ENCODE peak calls at places on chromosomes 1 and 21, in seven cellular contexts. One of them, this sample, is unnamed.
A peak's percentile ranks its signal among the peaks of the same experiment; 100 is the strongest.

GRCh38 chr1:114089502-114090138 is 64.0 kb downstream of the SYT6 start:
- DNase-seq in kidney tubule cell: no peak
- DNase-seq in AG09319: no peak
- DNase-seq in central memory CD8-positive, alpha-beta T cell: no peak
- DNase-seq in posterior cingulate gyrus: no peak
- DNase-seq in T-cell: no peak
- DNase-seq in naive thymus-derived CD8-positive, alpha-beta T cell: no peak
- DNase-seq in this sample: no peak

GRCh38 chr1:30754684-30755171 is 2.8 kb downstream of the LAPTM5 start:
- DNase-seq in kidney tubule cell: no peak
- DNase-seq in AG09319: no peak
- DNase-seq in central memory CD8-positive, alpha-beta T cell: no peak
- DNase-seq in T-cell: no peak
- DNase-seq in naive thymus-derived CD8-positive, alpha-beta T cell: no peak
- DNase-seq in posterior cingulate gyrus: peak; percentile 19
- DNase-seq in this sample: no peak

GRCh38 chr21:33412832-33413519 is 9.8 kb downstream of the IFNGR2 start:
- DNase-seq in AG09319: no peak
- DNase-seq in posterior cingulate gyrus: peak; percentile 47
- DNase-seq in central memory CD8-positive, alpha-beta T cell: no peak
- DNase-seq in T-cell: no peak
- DNase-seq in naive thymus-derived CD8-positive, alpha-beta T cell: no peak
- DNase-seq in kidney tubule cell: peak; percentile 88
- DNase-seq in this sample: no peak

GRCh38 chr1:80646053-80646452 is 1154.7 kb upstream of the ADGRL2 start:
- DNase-seq in T-cell: no peak
- DNase-seq in posterior cingulate gyrus: no peak
- DNase-seq in central memory CD8-positive, alpha-beta T cell: no peak
- DNase-seq in kidney tubule cell: no peak
- DNase-seq in AG09319: no peak
- DNase-seq in naive thymus-derived CD8-positive, alpha-beta T cell: no peak
- DNase-seq in this sample: no peak

GRCh38 chr1:231040019-231040799 is at the start of gene FAM89A:
- DNase-seq in T-cell: peak; percentile 57
- DNase-seq in naive thymus-derived CD8-positive, alpha-beta T cell: peak; percentile 77
- DNase-seq in posterior cingulate gyrus: no peak
- DNase-seq in AG09319: no peak
- DNase-seq in kidney tubule cell: peak; percentile 24
- DNase-seq in central memory CD8-positive, alpha-beta T cell: peak; percentile 50
- DNase-seq in this sample: peak; percentile 48

GRCh38 chr1:101139130-101139529 is 97.7 kb upstream of the S1PR1 start:
- DNase-seq in kidney tubule cell: peak; percentile 45
- DNase-seq in posterior cingulate gyrus: no peak
- DNase-seq in AG09319: no peak
- DNase-seq in naive thymus-derived CD8-positive, alpha-beta T cell: no peak
- DNase-seq in T-cell: no peak
- DNase-seq in central memory CD8-positive, alpha-beta T cell: no peak
- DNase-seq in this sample: no peak

GRCh38 chr21:33051925-33052324 is 18.0 kb upstream of the OLIG1 start:
- DNase-seq in kidney tubule cell: no peak
- DNase-seq in central memory CD8-positive, alpha-beta T cell: no peak
- DNase-seq in posterior cingulate gyrus: peak; percentile 85
- DNase-seq in naive thymus-derived CD8-positive, alpha-beta T cell: no peak
- DNase-seq in AG09319: no peak
- DNase-seq in T-cell: no peak
- DNase-seq in this sample: no peak

GRCh38 chr1:202852163-202852904 is 36.6 kb downstream of the RABIF start:
- DNase-seq in T-cell: peak; percentile 6
- DNase-seq in naive thymus-derived CD8-positive, alpha-beta T cell: no peak
- DNase-seq in central memory CD8-positive, alpha-beta T cell: no peak
- DNase-seq in posterior cingulate gyrus: no peak
- DNase-seq in AG09319: no peak
- DNase-seq in kidney tubule cell: peak; percentile 62
- DNase-seq in this sample: no peak

GRCh38 chr21:31543191-31543590 is 116.3 kb upstream of the SOD1 start:
- DNase-seq in T-cell: no peak
- DNase-seq in posterior cingulate gyrus: no peak
- DNase-seq in AG09319: no peak
- DNase-seq in kidney tubule cell: no peak
- DNase-seq in naive thymus-derived CD8-positive, alpha-beta T cell: no peak
- DNase-seq in central memory CD8-positive, alpha-beta T cell: no peak
- DNase-seq in this sample: no peak

GRCh38 chr1:194062526-194062925 is 876.1 kb upstream of the B3GALT2 start:
- DNase-seq in naive thymus-derived CD8-positive, alpha-beta T cell: no peak
- DNase-seq in AG09319: no peak
- DNase-seq in T-cell: no peak
- DNase-seq in posterior cingulate gyrus: no peak
- DNase-seq in kidney tubule cell: no peak
- DNase-seq in central memory CD8-positive, alpha-beta T cell: no peak
- DNase-seq in this sample: no peak

GRCh38 chr21:44054710-44055109 is 42.6 kb downstream of the TRAPPC10 start:
- DNase-seq in AG09319: no peak
- DNase-seq in kidney tubule cell: peak; percentile 25
- DNase-seq in central memory CD8-positive, alpha-beta T cell: no peak
- DNase-seq in posterior cingulate gyrus: no peak
- DNase-seq in naive thymus-derived CD8-positive, alpha-beta T cell: no peak
- DNase-seq in T-cell: no peak
- DNase-seq in this sample: no peak

GRCh38 chr1:203185585-203185984 is 919 bp downstream of the CHI3L1 start:
- DNase-seq in posterior cingulate gyrus: no peak
- DNase-seq in AG09319: no peak
- DNase-seq in central memory CD8-positive, alpha-beta T cell: no peak
- DNase-seq in kidney tubule cell: no peak
- DNase-seq in T-cell: no peak
- DNase-seq in naive thymus-derived CD8-positive, alpha-beta T cell: no peak
- DNase-seq in this sample: no peak

GRCh38 chr1:154869351-154870116 is 547 bp downstream of the KCNN3 start:
- DNase-seq in AG09319: no peak
- DNase-seq in central memory CD8-positive, alpha-beta T cell: no peak
- DNase-seq in posterior cingulate gyrus: peak; percentile 82
- DNase-seq in kidney tubule cell: peak; percentile 30
- DNase-seq in T-cell: no peak
- DNase-seq in naive thymus-derived CD8-positive, alpha-beta T cell: no peak
- DNase-seq in this sample: no peak

GRCh38 chr1:149978547-149979023 is 31.9 kb downstream of the OTUD7B start:
- DNase-seq in kidney tubule cell: peak; percentile 71
- DNase-seq in central memory CD8-positive, alpha-beta T cell: no peak
- DNase-seq in posterior cingulate gyrus: no peak
- DNase-seq in AG09319: no peak
- DNase-seq in naive thymus-derived CD8-positive, alpha-beta T cell: no peak
- DNase-seq in T-cell: no peak
- DNase-seq in this sample: no peak

GRCh38 chr21:14923468-14923867 is 141.3 kb downstream of the NRIP1 start:
- DNase-seq in AG09319: peak; percentile 22
- DNase-seq in central memory CD8-positive, alpha-beta T cell: no peak
- DNase-seq in posterior cingulate gyrus: no peak
- DNase-seq in naive thymus-derived CD8-positive, alpha-beta T cell: no peak
- DNase-seq in T-cell: no peak
- DNase-seq in kidney tubule cell: peak; percentile 68
- DNase-seq in this sample: no peak

GRCh38 chr1:242743983-242744780 is 219.7 kb upstream of the PLD5 start:
- DNase-seq in posterior cingulate gyrus: no peak
- DNase-seq in T-cell: no peak
- DNase-seq in AG09319: no peak
- DNase-seq in naive thymus-derived CD8-positive, alpha-beta T cell: no peak
- DNase-seq in central memory CD8-positive, alpha-beta T cell: no peak
- DNase-seq in kidney tubule cell: no peak
- DNase-seq in this sample: no peak

GRCh38 chr1:172515927-172516326 is 17.0 kb upstream of the SUCO start:
- DNase-seq in central memory CD8-positive, alpha-beta T cell: no peak
- DNase-seq in T-cell: no peak
- DNase-seq in AG09319: no peak
- DNase-seq in posterior cingulate gyrus: no peak
- DNase-seq in kidney tubule cell: no peak
- DNase-seq in naive thymus-derived CD8-positive, alpha-beta T cell: no peak
- DNase-seq in this sample: no peak

GRCh38 chr1:117895482-117896114 is 33.8 kb downstream of the GDAP2 start:
- DNase-seq in kidney tubule cell: peak; percentile 81
- DNase-seq in naive thymus-derived CD8-positive, alpha-beta T cell: peak; percentile 53
- DNase-seq in posterior cingulate gyrus: no peak
- DNase-seq in AG09319: peak; percentile 79
- DNase-seq in T-cell: peak; percentile 59
- DNase-seq in central memory CD8-positive, alpha-beta T cell: peak; percentile 20
- DNase-seq in this sample: no peak

GRCh38 chr1:86812286-86812685 is 101.6 kb downstream of the SELENOF start:
- DNase-seq in naive thymus-derived CD8-positive, alpha-beta T cell: no peak
- DNase-seq in AG09319: no peak
- DNase-seq in central memory CD8-positive, alpha-beta T cell: no peak
- DNase-seq in T-cell: no peak
- DNase-seq in kidney tubule cell: no peak
- DNase-seq in posterior cingulate gyrus: no peak
- DNase-seq in this sample: no peak

GRCh38 chr1:51541313-51542050 is 22.4 kb upstream of the EPS15 start:
- DNase-seq in naive thymus-derived CD8-positive, alpha-beta T cell: no peak
- DNase-seq in AG09319: no peak
- DNase-seq in kidney tubule cell: no peak
- DNase-seq in central memory CD8-positive, alpha-beta T cell: no peak
- DNase-seq in posterior cingulate gyrus: no peak
- DNase-seq in T-cell: no peak
- DNase-seq in this sample: no peak

GRCh38 chr1:223504741-223505140 is 111.5 kb downstream of the CCDC185 start:
- DNase-seq in kidney tubule cell: peak; percentile 97
- DNase-seq in posterior cingulate gyrus: no peak
- DNase-seq in central memory CD8-positive, alpha-beta T cell: no peak
- DNase-seq in T-cell: no peak
- DNase-seq in AG09319: peak; percentile 49
- DNase-seq in naive thymus-derived CD8-positive, alpha-beta T cell: no peak
- DNase-seq in this sample: no peak

GRCh38 chr1:211280910-211281309 is 21.7 kb downstream of the RCOR3 start:
- DNase-seq in T-cell: no peak
- DNase-seq in posterior cingulate gyrus: no peak
- DNase-seq in central memory CD8-positive, alpha-beta T cell: no peak
- DNase-seq in kidney tubule cell: no peak
- DNase-seq in naive thymus-derived CD8-positive, alpha-beta T cell: no peak
- DNase-seq in AG09319: no peak
- DNase-seq in this sample: no peak

GRCh38 chr1:8814870-8815269 is 2.6 kb downstream of the RERE start:
- DNase-seq in central memory CD8-positive, alpha-beta T cell: no peak
- DNase-seq in posterior cingulate gyrus: no peak
- DNase-seq in kidney tubule cell: peak; percentile 19
- DNase-seq in T-cell: no peak
- DNase-seq in naive thymus-derived CD8-positive, alpha-beta T cell: no peak
- DNase-seq in AG09319: no peak
- DNase-seq in this sample: no peak

GRCh38 chr1:105664495-105664894 is 1392.0 kb upstream of the PRMT6 start:
- DNase-seq in posterior cingulate gyrus: no peak
- DNase-seq in kidney tubule cell: peak; percentile 96
- DNase-seq in central memory CD8-positive, alpha-beta T cell: no peak
- DNase-seq in T-cell: no peak
- DNase-seq in AG09319: no peak
- DNase-seq in naive thymus-derived CD8-positive, alpha-beta T cell: no peak
- DNase-seq in this sample: no peak